ENCODE peak calls at places on chromosomes 3 and 15, in nine cellular contexts. N is heart left ventricle, E is breast epithelium, I is transverse colon, D is A549, M is IMR-90, A is body of pancreas, J is ovary, Z is stomach. X is an unnamed sample. For H3K4me1, the result is how much of the 10 kb centered on the place peaks cover.

GRCh38 chr15:91694829-91695205 is 158.7 kb upstream of the SLCO3A1 start:
- DNase-seq in N (peak), E (no peak), I (peak), D (peak), M (peak), A (peak), J (peak), Z (no peak), X (peak)

GRCh38 chr3:174973465-174973864 is 114.3 kb downstream of the NAALADL2 start:
- DNase-seq in N (no peak), E (no peak), I (no peak), D (no peak), M (no peak), A (no peak), J (no peak), Z (peak), X (no peak)

GRCh38 chr3:11581237-11582122 is 62.2 kb downstream of the VGLL4 start:
- DNase-seq in N (no peak), E (no peak), I (no peak), D (no peak), M (no peak), A (no peak), J (no peak), Z (no peak), X (no peak)

GRCh38 chr15:31478781-31479221 is 152.2 kb downstream of the KLF13 start:
- DNase-seq in N (no peak), E (no peak), I (peak), D (no peak), M (no peak), A (no peak), J (no peak), Z (peak), X (no peak)

GRCh38 chr3:127027061-127027735 is 44.3 kb downstream of the PLXNA1 start:
- DNase-seq in N (no peak), E (no peak), I (no peak), D (no peak), M (no peak), A (no peak), J (no peak), Z (no peak), X (no peak)

GRCh38 chr15:82307714-82308081 is 41.6 kb downstream of the GOLGA6L10 start:
- DNase-seq in N (no peak), E (peak), I (no peak), D (no peak), M (no peak), A (no peak), J (no peak), Z (no peak), X (no peak)

GRCh38 chr15:90201150-90201943 is at the start of gene SEMA4B:
- DNase-seq in N (peak), E (no peak), I (peak), D (peak), M (peak), A (peak), J (peak), Z (peak), X (peak)

GRCh38 chr15:74842581-74843444 is at the start of gene ULK3:
- DNase-seq in N (peak), E (peak), I (peak), D (peak), M (peak), A (peak), J (peak), Z (peak), X (peak)

GRCh38 chr15:45702041-45702440 is 67.2 kb downstream of the SQOR start:
- DNase-seq in N (no peak), E (no peak), I (no peak), D (no peak), M (no peak), A (no peak), J (no peak), Z (peak), X (no peak)

GRCh38 chr15:57395292-57395691 is 19.0 kb downstream of the CGNL1 start:
- DNase-seq in N (no peak), E (no peak), I (no peak), D (peak), M (peak), A (peak), J (no peak), Z (no peak), X (no peak)

GRCh38 chr3:38998086-38998485 is 53.7 kb downstream of the SCN11A start:
- DNase-seq in N (no peak), E (no peak), I (no peak), D (no peak), M (peak), A (no peak), J (no peak), Z (no peak), X (no peak)

GRCh38 chr3:193148678-193149473 is 92.1 kb upstream of the PLAAT1 start:
- DNase-seq in N (no peak), E (no peak), I (no peak), D (no peak), M (no peak), A (no peak), J (no peak), Z (no peak), X (no peak)

GRCh38 chr15:85314653-85315052 is 65.8 kb upstream of the AKAP13 start:
- DNase-seq in N (no peak), E (no peak), I (no peak), D (no peak), M (peak), A (no peak), J (no peak), Z (no peak), X (no peak)
- TF ChIP-seq POLR2A in N (no peak), E (no peak), I (no peak), D (no peak), M (no peak), A (no peak), J (no peak), Z (no peak), X (no peak)

GRCh38 chr3:187968883-187969580 is 184.9 kb upstream of the LPP start:
- DNase-seq in N (no peak), E (no peak), I (no peak), D (no peak), M (peak), A (peak), J (peak), Z (no peak), X (no peak)
- H3K4me1 ChIP-seq in N (under half), E (under half), I (under half), D (under half), M (under half), A (under half), J (under half), Z (under half), X (under half)

GRCh38 chr3:52532838-52533622 is 627 bp downstream of the NT5DC2 start:
- DNase-seq in N (no peak), E (no peak), I (peak), D (no peak), M (no peak), A (no peak), J (peak), Z (peak), X (no peak)

GRCh38 chr3:52531636-52532516 is 1.8 kb downstream of the NT5DC2 start:
- DNase-seq in N (no peak), E (peak), I (no peak), D (no peak), M (no peak), A (no peak), J (peak), Z (peak), X (no peak)

GRCh38 chr3:52533623-52534280 is at the start of gene NT5DC2:
- DNase-seq in N (peak), E (no peak), I (peak), D (peak), M (peak), A (peak), J (peak), Z (peak), X (peak)

GRCh38 chr3:52530918-52531635 is 2.6 kb downstream of the NT5DC2 start:
- DNase-seq in N (peak), E (peak), I (no peak), D (no peak), M (no peak), A (no peak), J (no peak), Z (peak), X (no peak)

GRCh38 chr3:52532517-52532837 is 1.2 kb downstream of the NT5DC2 start:
- DNase-seq in N (no peak), E (no peak), I (peak), D (no peak), M (peak), A (peak), J (peak), Z (peak), X (no peak)
- TF ChIP-seq POLR2A in N (no peak), E (no peak), I (no peak), D (no peak), M (no peak), A (no peak), J (no peak), Z (no peak), X (no peak)

DNA sequence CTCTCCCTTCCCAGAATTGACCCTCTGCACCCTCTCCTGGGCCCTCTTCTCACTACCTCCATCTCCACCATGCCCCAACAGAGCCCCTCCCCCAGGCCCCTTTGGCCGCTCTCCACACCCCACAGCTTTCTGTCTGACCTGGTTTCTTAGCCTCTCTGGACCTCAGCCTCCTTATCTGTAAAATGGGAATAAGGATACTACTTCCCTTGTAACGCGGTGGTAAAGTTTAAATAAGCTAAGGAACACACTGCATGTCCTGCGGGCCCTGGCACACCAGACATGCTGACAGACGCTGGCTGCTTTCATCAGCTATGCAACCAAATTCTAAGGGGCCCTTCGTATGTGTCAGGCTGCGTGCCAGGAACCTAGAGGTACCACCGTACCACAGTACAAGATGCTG is 841 bp upstream of the SLC51A start:
- DNase-seq in N (no peak), E (no peak), I (no peak), D (no peak), M (no peak), A (no peak), J (no peak), Z (no peak), X (no peak)
- H3K4me1 ChIP-seq in N (under half), E (under half), I (under half), D (under half), M (under half), A (under half), J (under half), Z (under half), X (under half)

GRCh38 chr3:42023380-42023779 is 61.5 kb upstream of the ULK4 start:
- DNase-seq in N (no peak), E (no peak), I (no peak), D (no peak), M (no peak), A (no peak), J (no peak), Z (no peak), X (no peak)

GRCh38 chr3:42024578-42025387 is 62.9 kb upstream of the ULK4 start:
- DNase-seq in N (no peak), E (no peak), I (no peak), D (no peak), M (no peak), A (no peak), J (no peak), Z (no peak), X (no peak)

GRCh38 chr3:42020681-42021307 is 58.9 kb upstream of the ULK4 start:
- DNase-seq in N (no peak), E (no peak), I (no peak), D (peak), M (peak), A (no peak), J (no peak), Z (no peak), X (no peak)

GRCh38 chr3:42019953-42020260 is 58.0 kb upstream of the ULK4 start:
- DNase-seq in N (no peak), E (no peak), I (no peak), D (no peak), M (no peak), A (no peak), J (no peak), Z (no peak), X (no peak)

DNA sequence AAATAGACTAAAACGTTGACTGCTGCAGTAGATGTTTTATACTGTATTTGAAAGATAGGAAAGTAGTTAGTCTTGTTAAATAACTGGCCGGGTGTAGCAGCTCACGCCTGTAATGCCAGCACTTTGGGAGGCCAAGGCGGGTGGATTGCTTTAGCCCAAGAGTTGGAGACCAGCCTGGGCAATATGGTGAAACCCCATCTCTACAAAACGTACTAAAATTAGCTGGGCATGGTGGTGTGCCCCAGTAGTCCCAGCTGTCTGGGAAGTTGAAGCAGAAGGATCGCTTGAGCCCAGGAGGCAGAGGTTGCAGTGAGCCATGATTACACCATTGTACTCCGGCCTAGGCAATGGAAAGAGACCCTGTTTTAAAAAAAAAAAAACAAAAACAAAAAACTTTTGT is 60.5 kb upstream of the ULK4 start:
- DNase-seq in N (no peak), E (no peak), I (no peak), D (no peak), M (no peak), A (no peak), J (no peak), Z (no peak), X (no peak)
- TF ChIP-seq POLR2A in N (no peak), E (no peak), I (no peak), D (no peak), M (no peak), A (no peak), J (no peak), Z (no peak), X (no peak)

X was measured in tibial nerve.